ENCODE peak calls at places on chromosomes 6 and 20, in five cellular contexts. B is fibroblast of the aortic adventitia, I is cardiac fibroblast, L is neural progenitor cell, S is OCI-LY7. F is an unnamed sample.
A peak's percentile ranks its signal among the peaks of the same experiment; 100 is the strongest.

GRCh38 chr6:132763269-132763668 is 5.6 kb upstream of the VNN2 start:
- DNase-seq in L (no peak), I (no peak), B (no peak), S (peak; percentile 83), F (peak; percentile 79)

GRCh38 chr6:6775074-6775473 is 186.6 kb downstream of the LY86 start:
- DNase-seq in S (no peak), I (no peak), L (no peak), B (no peak), F (no peak)

GRCh38 chr6:101728388-101728787 is 334.9 kb downstream of the GRIK2 start:
- DNase-seq in I (no peak), B (no peak), S (no peak), L (no peak), F (no peak)

GRCh38 chr6:27295301-27296079 is 16.6 kb downstream of the POM121L2 start:
- DNase-seq in S (no peak), L (peak; percentile 74), I (peak; percentile 94), B (peak; percentile 73), F (peak; percentile 74)

GRCh38 chr6:131652472-131652871 is 15.4 kb downstream of the ENPP3 start:
- DNase-seq in L (no peak), S (no peak), I (peak; percentile 38), B (peak; percentile 20), F (no peak)

GRCh38 chr6:5606546-5606945 is 345.2 kb downstream of the FARS2 start:
- DNase-seq in I (no peak), B (peak; percentile 5), L (no peak), S (no peak), F (no peak)

GRCh38 chr20:62050166-62051120 is 15.2 kb downstream of the TAF4 start:
- DNase-seq in I (no peak), B (no peak), L (no peak), S (no peak), F (no peak)

GRCh38 chr6:134098276-134098675 is 45.9 kb upstream of the SLC2A12 start:
- DNase-seq in B (no peak), I (no peak), S (no peak), L (no peak), F (no peak)

GRCh38 chr20:64108731-64109389 is 1.5 kb upstream of the NPBWR2 start:
- DNase-seq in L (no peak), S (no peak), B (no peak), I (no peak), F (no peak)

GRCh38 chr6:21769405-21769851 is 175.9 kb downstream of the SOX4 start:
- DNase-seq in B (peak; percentile 97), S (no peak), L (peak; percentile 80), I (peak; percentile 92), F (no peak)

GRCh38 chr6:133983099-133983939 is 30.3 kb downstream of the TBPL1 start:
- DNase-seq in I (peak; percentile 45), L (peak; percentile 30), S (no peak), B (peak; percentile 47), F (peak; percentile 26)

GRCh38 chr20:1944345-1945099 is 49.3 kb downstream of the SIRPA start:
- DNase-seq in L (no peak), I (no peak), S (no peak), B (no peak), F (no peak)

GRCh38 chr6:135861189-135861588 is 9.7 kb downstream of the PDE7B start:
- DNase-seq in B (no peak), L (no peak), I (no peak), S (no peak), F (no peak)
- TF ChIP-seq CTCF in B (no peak), L (no peak), I (no peak), S (no peak), F (no peak)

GRCh38 chr20:3820048-3820900 is at the start of gene AP5S1:
- DNase-seq in S (peak; percentile 97), B (peak; percentile 97), I (peak; percentile 98), L (peak; percentile 99), F (peak; percentile 96)
- TF ChIP-seq CTCF in S (peak; percentile 98), B (peak; percentile 66), I (peak; percentile 41), L (peak; percentile 99), F (peak; percentile 96)

DNA sequence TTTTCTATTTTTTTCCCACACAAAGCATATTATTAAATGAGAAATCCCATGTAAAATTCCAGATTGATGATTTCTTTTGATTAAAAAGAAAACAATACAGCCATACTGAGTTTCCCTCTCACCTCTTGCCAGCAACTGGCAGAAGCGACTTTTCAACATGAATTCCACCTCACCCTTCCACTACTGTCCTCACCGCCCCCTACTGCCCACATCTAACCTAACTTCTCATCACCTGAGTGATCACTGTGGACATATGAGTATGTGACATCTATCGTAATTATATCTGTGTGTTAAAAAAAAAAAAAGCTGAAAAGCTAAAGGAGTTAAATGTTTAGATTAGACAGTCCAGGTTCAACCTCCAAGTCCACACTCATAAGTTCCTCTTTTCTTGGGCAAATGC is 528.6 kb downstream of the PRKN start:
- DNase-seq in S (no peak), I (no peak), L (peak; percentile 20), B (no peak), F (no peak)
- TF ChIP-seq CTCF in S (peak; percentile 32), I (no peak), L (peak; percentile 38), B (no peak), F (no peak)

DNA sequence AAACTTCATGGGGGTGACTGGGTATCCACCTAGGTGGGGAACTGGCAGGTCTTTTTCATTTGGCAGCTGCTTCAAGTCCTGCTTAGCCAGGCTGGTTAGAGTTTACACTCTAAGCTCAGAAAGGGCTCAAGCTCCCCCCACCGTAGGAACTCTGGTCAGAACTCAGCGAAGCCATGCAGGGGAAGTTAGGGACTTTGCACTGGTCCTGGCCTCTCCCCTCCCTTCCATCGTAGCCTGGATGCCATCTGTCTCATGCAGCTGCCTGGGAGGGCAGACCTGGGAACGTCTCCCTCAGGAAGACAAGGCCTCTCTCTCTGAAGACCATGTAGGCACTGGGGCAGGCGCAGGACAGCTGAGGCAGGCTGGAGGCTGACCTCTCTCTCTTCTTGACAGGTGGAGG is 183.8 kb upstream of the UST start:
- DNase-seq in I (no peak), B (no peak), S (no peak), L (no peak), F (no peak)
- TF ChIP-seq CTCF in I (no peak), B (no peak), S (no peak), L (no peak), F (no peak)

GRCh38 chr20:4613718-4614620 is 107.7 kb upstream of the PRND start:
- DNase-seq in L (peak; percentile 61), B (peak; percentile 43), S (peak; percentile 62), I (peak; percentile 61), F (peak; percentile 78)
- TF ChIP-seq CTCF in L (peak; percentile 49), B (peak; percentile 37), S (peak; percentile 79), I (peak; percentile 43), F (peak; percentile 39)

GRCh38 chr20:33076662-33077398 is 2.6 kb upstream of the BPIFB4 start:
- DNase-seq in I (peak; percentile 5), B (no peak), S (no peak), L (peak; percentile 40), F (no peak)
- TF ChIP-seq CTCF in I (no peak), B (no peak), S (peak; percentile 52), L (peak; percentile 49), F (peak; percentile 24)

GRCh38 chr6:137863126-137863996 is 3.7 kb upstream of the TNFAIP3 start:
- DNase-seq in L (no peak), S (no peak), I (peak; percentile 49), B (peak; percentile 81), F (no peak)

GRCh38 chr6:137860394-137861005 is 6.6 kb upstream of the TNFAIP3 start:
- DNase-seq in S (no peak), I (no peak), B (no peak), L (no peak), F (no peak)

GRCh38 chr6:137862419-137863125 is 4.5 kb upstream of the TNFAIP3 start:
- DNase-seq in L (no peak), I (no peak), B (no peak), S (no peak), F (no peak)

GRCh38 chr6:137859025-137859424 is 8.0 kb upstream of the TNFAIP3 start:
- DNase-seq in B (no peak), L (no peak), S (no peak), I (no peak), F (no peak)

DNA sequence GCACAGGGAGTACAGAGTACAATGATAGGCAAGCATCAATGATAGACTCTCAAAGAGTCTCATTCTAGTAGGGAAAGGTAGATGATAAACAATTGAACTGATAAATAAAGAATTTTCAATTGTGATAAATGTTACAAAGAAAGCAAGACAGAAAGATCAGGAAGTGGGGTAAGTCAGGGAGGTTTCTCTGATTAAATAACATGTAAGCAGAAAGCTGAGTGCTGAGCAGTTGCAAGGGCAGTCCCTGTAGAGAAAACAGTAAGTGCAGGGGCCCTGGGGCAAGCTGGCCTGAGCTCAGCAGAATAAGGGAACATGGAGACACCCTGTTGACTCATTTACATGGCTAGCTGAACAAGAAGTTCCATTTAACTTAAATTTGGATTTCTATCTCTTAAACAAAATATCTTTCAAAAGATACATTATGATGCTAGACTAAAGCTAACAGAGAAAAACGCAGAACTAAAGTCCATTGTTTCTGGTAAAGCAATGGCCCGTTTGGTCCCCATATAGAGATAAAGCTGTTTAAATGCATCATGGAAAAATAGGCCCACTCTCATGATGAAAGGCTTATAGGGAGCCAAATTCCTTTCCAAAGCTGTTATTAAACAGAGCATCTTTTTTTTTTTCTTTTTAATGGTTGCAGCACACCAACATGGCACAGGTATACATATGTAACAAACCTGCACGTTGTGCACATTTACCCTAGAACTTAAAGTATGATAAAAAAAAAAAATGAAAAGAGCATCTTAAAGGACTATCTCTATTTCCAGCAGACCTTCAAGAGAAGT is 5.3 kb upstream of the TNFAIP3 start:
- DNase-seq in B (no peak), S (no peak), L (no peak), I (no peak), F (no peak)
- TF ChIP-seq CTCF in B (no peak), S (no peak), L (no peak), I (no peak), F (no peak)

DNA sequence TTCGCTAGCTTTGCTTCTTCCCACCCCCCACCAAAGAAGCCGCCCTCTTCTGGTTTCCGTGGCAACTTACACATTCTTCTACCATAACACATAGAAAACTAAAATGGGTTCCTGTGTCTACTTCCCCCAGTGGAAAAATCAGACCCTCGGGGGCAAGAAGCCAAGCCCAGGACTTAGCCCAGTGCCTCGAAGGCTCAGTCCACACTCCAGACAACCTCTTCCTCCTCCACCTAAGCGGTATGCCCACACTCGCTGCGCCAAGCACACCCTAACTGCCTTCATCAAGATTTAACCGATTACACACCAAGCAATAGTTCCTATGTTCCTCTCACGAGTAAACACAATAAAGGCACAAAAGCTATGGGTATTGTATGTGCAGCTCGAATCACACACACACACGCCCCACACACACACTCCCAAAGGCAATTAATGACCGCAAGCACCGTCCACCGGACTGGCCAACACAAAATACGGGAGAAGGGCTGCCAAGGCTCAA is 537 bp downstream of the PPIL4 start:
- DNase-seq in L (peak; percentile 36), I (peak; percentile 77), S (peak; percentile 70), B (peak; percentile 76), F (peak; percentile 66)
- TF ChIP-seq CTCF in L (peak; percentile 26), I (no peak), S (peak; percentile 71), B (no peak), F (peak; percentile 16)

F was measured in GM12865.